ENCODE peak calls at places on chromosome 19, in four cellular contexts. G is A549, U is K562, Q is neural progenitor cell. Y is an unnamed sample.

GRCh38 chr19:51687791-51688664 is 5.1 kb upstream of the SPACA6 start:
- DNase-seq in G (peak), Q (peak), U (peak), Y (no peak)

GRCh38 chr19:29515706-29516357 is 10.0 kb upstream of the VSTM2B start:
- DNase-seq in Q (no peak), U (no peak), G (no peak), Y (no peak)

GRCh38 chr19:23992348-23992747 is 77.7 kb downstream of the ZNF726 start:
- DNase-seq in Q (no peak), U (no peak), G (no peak), Y (no peak)

GRCh38 chr19:32543107-32543900 is 37.7 kb upstream of the PDCD5 start:
- DNase-seq in Q (no peak), G (no peak), U (no peak), Y (no peak)

GRCh38 chr19:19033426-19034203 is at the start of the genes ARMC6 and SUGP2:
- DNase-seq in Q (peak), U (peak), G (peak), Y (peak)

GRCh38 chr19:37007587-37008220 is 70.5 kb upstream of the ZNF420 start:
- DNase-seq in G (no peak), U (peak), Q (no peak), Y (no peak)

GRCh38 chr19:21789761-21790160 is 22.4 kb upstream of the ZNF100 start:
- DNase-seq in U (no peak), Q (no peak), G (no peak), Y (no peak)

GRCh38 chr19:38741670-38742069 is 2.6 kb downstream of the CAPN12 start:
- DNase-seq in G (no peak), U (no peak), Q (no peak), Y (no peak)

GRCh38 chr19:12669272-12670158 is 2.9 kb downstream of the WDR83 start:
- DNase-seq in U (peak), Q (peak), G (peak), Y (peak)

GRCh38 chr19:14519860-14520407 is 1.7 kb upstream of the DNAJB1 start:
- DNase-seq in U (no peak), Q (no peak), G (no peak), Y (no peak)

GRCh38 chr19:28426902-28427232 is 786.1 kb downstream of the UQCRFS1 start:
- DNase-seq in U (peak), G (no peak), Q (peak), Y (peak)

GRCh38 chr19:30584121-30584520 is 211.9 kb downstream of the ZNF536 start:
- DNase-seq in Q (no peak), G (no peak), U (no peak), Y (no peak)

GRCh38 chr19:21568816-21569496 is 63.6 kb downstream of the ZNF429 start:
- DNase-seq in U (no peak), Q (no peak), G (no peak), Y (no peak)

GRCh38 chr19:15223649-15224371 is 8.4 kb downstream of the EPHX3 start:
- DNase-seq in Q (peak), U (no peak), G (no peak), Y (no peak)

GRCh38 chr19:54451997-54452396 is 3.0 kb downstream of the LENG8 start:
- DNase-seq in U (no peak), G (no peak), Q (no peak), Y (no peak)

GRCh38 chr19:55005684-55006488 is 32.2 kb downstream of the GP6 start:
- DNase-seq in U (peak), G (peak), Q (peak), Y (peak)

GRCh38 chr19:48249502-48250014 is 6.2 kb downstream of the CARD8 start:
- DNase-seq in U (no peak), Q (no peak), G (no peak), Y (peak)

GRCh38 chr19:27872370-27872769 is 1340.6 kb downstream of the UQCRFS1 start:
- DNase-seq in U (no peak), G (no peak), Q (no peak), Y (no peak)

GRCh38 chr19:38718747-38719543 is 25.3 kb downstream of the CAPN12 start:
- DNase-seq in G (no peak), U (no peak), Q (peak), Y (no peak)

GRCh38 chr19:50660083-50660366 is 10.8 kb downstream of the C19orf81 start:
- DNase-seq in Q (peak), U (no peak), G (no peak), Y (no peak)

GRCh38 chr19:22354665-22355064 is 67.5 kb downstream of the ZNF98 start:
- DNase-seq in Q (no peak), G (no peak), U (no peak), Y (no peak)

GRCh38 chr19:49479975-49480628 is 6.1 kb downstream of the FLT3LG start:
- DNase-seq in Q (no peak), U (no peak), G (no peak), Y (no peak)

GRCh38 chr19:44346556-44346955 is 9.9 kb downstream of the ZNF112 start:
- DNase-seq in U (no peak), G (no peak), Q (no peak), Y (no peak)

GRCh38 chr19:40771101-40771539 is 4.2 kb upstream of the MIA start:
- DNase-seq in U (no peak), G (no peak), Q (no peak), Y (peak)

GRCh38 chr19:58477130-58477529 is 978 bp downstream of the ZNF446 start:
- DNase-seq in G (no peak), U (no peak), Q (no peak), Y (no peak)
- H3K27ac ChIP-seq in G (peak), U (peak), Q (no peak), Y (peak)

GRCh38 chr19:1272423-1273262 is 2.7 kb upstream of the FAM174C start:
- DNase-seq in G (no peak), U (no peak), Q (no peak), Y (no peak)
- H3K4me3 ChIP-seq in G (no peak), U (peak), Q (no peak), Y (peak)

GRCh38 chr19:10936661-10937084 is 8.1 kb downstream of the TIMM29 start:
- DNase-seq in G (peak), Q (peak), U (peak), Y (peak)
- H3K4me2 ChIP-seq in G (peak), Q (no peak), U (peak), Y (no peak)

DNA sequence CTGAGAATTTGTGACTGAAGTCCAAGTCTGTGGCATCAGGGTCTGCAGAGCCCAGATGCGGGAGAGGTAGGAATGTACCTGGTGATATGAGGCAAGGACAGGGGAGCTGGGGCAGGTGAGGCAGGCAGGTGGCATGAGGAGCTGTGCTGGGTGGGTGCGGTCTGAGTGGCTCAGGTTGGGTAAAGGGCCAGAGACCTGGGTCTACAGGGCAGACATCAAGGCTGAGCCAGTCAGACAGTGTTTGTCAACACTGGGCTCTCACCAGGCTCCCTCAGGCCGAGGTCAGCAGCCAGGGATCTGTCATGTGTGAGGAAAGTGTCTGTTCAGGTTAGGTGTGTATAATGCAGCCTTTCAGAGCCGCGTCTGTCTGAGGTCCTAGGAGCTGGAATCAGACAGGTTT is 18.6 kb downstream of the GPI start:
- DNase-seq in U (no peak), G (no peak), Q (no peak), Y (no peak)
- H3K27ac ChIP-seq in U (no peak), G (no peak), Q (no peak), Y (no peak)